ENCODE peak calls at places on chromosome 1, in four cellular contexts. M, G, Q and A are unnamed samples.

GRCh38 chr1:94143809-94144176 is 22.8 kb upstream of the ABCA4 start:
- DNase-seq in M (no peak), G (no peak), Q (no peak), A (no peak)

GRCh38 chr1:47181095-47181954 is 8.5 kb downstream of the PDZK1IP1 start:
- DNase-seq in M (peak; percentile 49), G (no peak), Q (no peak), A (no peak)

GRCh38 chr1:99481391-99481996 is 164.4 kb upstream of the PALMD start:
- DNase-seq in M (no peak), G (peak; percentile 65), Q (no peak), A (peak; percentile 50)

GRCh38 chr1:236141447-236142357 is 637 bp upstream of the GPR137B start:
- DNase-seq in M (peak; percentile 72), G (no peak), Q (no peak), A (no peak)

GRCh38 chr1:177343445-177343844 is 172.7 kb downstream of the BRINP2 start:
- DNase-seq in M (no peak), G (no peak), Q (no peak), A (no peak)

GRCh38 chr1:208513799-208514198 is 269.6 kb upstream of the PLXNA2 start:
- DNase-seq in M (no peak), G (no peak), Q (no peak), A (no peak)

GRCh38 chr1:204714861-204715511 is 29.4 kb upstream of the LRRN2 start:
- DNase-seq in M (peak; percentile 68), G (peak; percentile 55), Q (no peak), A (no peak)

GRCh38 chr1:6288674-6289073 is 27.8 kb upstream of the GPR153 start:
- DNase-seq in M (no peak), G (no peak), Q (no peak), A (no peak)

GRCh38 chr1:31413405-31414005 is 492 bp downstream of the SERINC2 start:
- DNase-seq in M (peak; percentile 77), G (peak; percentile 30), Q (no peak), A (no peak)

GRCh38 chr1:89605692-89606091 is 27.2 kb upstream of the LRRC8C start:
- DNase-seq in M (no peak), G (no peak), Q (no peak), A (no peak)

GRCh38 chr1:115052454-115053083 is 22.9 kb downstream of the TSHB start:
- DNase-seq in M (no peak), G (peak; percentile 67), Q (no peak), A (peak; percentile 71)

GRCh38 chr1:93490357-93490756 is 42.4 kb downstream of the FNBP1L start:
- DNase-seq in M (no peak), G (no peak), Q (no peak), A (no peak)

GRCh38 chr1:17605582-17606344 is 66.3 kb downstream of the ARHGEF10L start:
- DNase-seq in M (no peak), G (no peak), Q (no peak), A (no peak)

GRCh38 chr1:206727981-206728380 is 42.6 kb upstream of the IL19 start:
- DNase-seq in M (no peak), G (no peak), Q (no peak), A (no peak)

GRCh38 chr1:8142955-8143629 is 117.0 kb upstream of the ERRFI1 start:
- DNase-seq in M (no peak), G (no peak), Q (no peak), A (no peak)

GRCh38 chr1:91428182-91428798 is 23.7 kb upstream of the HFM1 start:
- DNase-seq in M (peak; percentile 60), G (peak; percentile 19), Q (no peak), A (no peak)

GRCh38 chr1:89802036-89802435 is 18.8 kb upstream of the LRRC8D start:
- DNase-seq in M (no peak), G (no peak), Q (no peak), A (no peak)

GRCh38 chr1:26784023-26784871 is 3.5 kb upstream of the PIGV start:
- DNase-seq in M (no peak), G (peak; percentile 43), Q (peak; percentile 28), A (no peak)

GRCh38 chr1:111505641-111506119 is 2.2 kb upstream of the ADORA3 start:
- DNase-seq in M (no peak), G (peak; percentile 83), Q (no peak), A (peak; percentile 54)

GRCh38 chr1:26530898-26531598 is 1.5 kb downstream of the RPS6KA1 start:
- DNase-seq in M (peak; percentile 68), G (peak; percentile 40), Q (no peak), A (peak; percentile 61)

GRCh38 chr1:171742577-171742922 is 685 bp upstream of the VAMP4 start:
- DNase-seq in M (peak; percentile 49), G (no peak), Q (peak; percentile 9), A (no peak)

GRCh38 chr1:87394462-87394861 is 65.8 kb downstream of the LMO4 start:
- DNase-seq in M (no peak), G (no peak), Q (no peak), A (no peak)

GRCh38 chr1:111270781-111271463 is 19.7 kb upstream of the CHIA start:
- DNase-seq in M (no peak), G (no peak), Q (no peak), A (no peak)

GRCh38 chr1:41173651-41174050 is 68.5 kb downstream of the SCMH1 start:
- DNase-seq in M (no peak), G (no peak), Q (no peak), A (no peak)

GRCh38 chr1:165371588-165372235 is 15.2 kb upstream of the LMX1A start:
- DNase-seq in M (no peak), G (no peak), Q (no peak), A (no peak)

GRCh38 chr1:32888134-32888533 is 1.8 kb downstream of the HPCA start:
- DNase-seq in M (no peak), G (no peak), Q (no peak), A (no peak)

GRCh38 chr1:152392909-152393308 is 21.2 kb downstream of the CRNN start:
- DNase-seq in M (no peak), G (no peak), Q (no peak), A (no peak)

GRCh38 chr1:212457740-212458338 is 25.1 kb downstream of the NENF start:
- DNase-seq in M (peak; percentile 78), G (peak; percentile 73), Q (no peak), A (peak; percentile 74)

GRCh38 chr1:32398401-32398800 is 4.2 kb upstream of the BSDC1 start:
- DNase-seq in M (no peak), G (no peak), Q (no peak), A (no peak)

GRCh38 chr1:199242162-199242561 is 603.3 kb downstream of the PTPRC start:
- DNase-seq in M (no peak), G (peak; percentile 2), Q (no peak), A (peak; percentile 43)

GRCh38 chr1:232372431-232373225 is 257.3 kb downstream of the SIPA1L2 start:
- DNase-seq in M (no peak), G (no peak), Q (no peak), A (no peak)

GRCh38 chr1:235974616-235975015 is 90.3 kb downstream of the NID1 start:
- DNase-seq in M (no peak), G (no peak), Q (no peak), A (no peak)

GRCh38 chr1:54571326-54571725 is 23.3 kb downstream of the ACOT11 start:
- DNase-seq in M (no peak), G (no peak), Q (no peak), A (no peak)

GRCh38 chr1:70072239-70072751 is 133.1 kb downstream of the LRRC40 start:
- DNase-seq in M (no peak), G (no peak), Q (no peak), A (no peak)

GRCh38 chr1:14826172-14826636 is 227.7 kb downstream of the KAZN start:
- DNase-seq in M (no peak), G (no peak), Q (no peak), A (no peak)

GRCh38 chr1:11320153-11320936 is 47.3 kb downstream of the UBIAD1 start:
- DNase-seq in M (peak; percentile 77), G (peak; percentile 49), Q (no peak), A (no peak)

GRCh38 chr1:228744918-228745317 is 9.6 kb downstream of the RHOU start:
- DNase-seq in M (no peak), G (no peak), Q (no peak), A (no peak)

GRCh38 chr1:244918422-244919319 is 54.3 kb upstream of the HNRNPU start:
- DNase-seq in M (peak; percentile 58), G (peak; percentile 81), Q (peak; percentile 4), A (peak; percentile 61)